ENCODE peak calls at places on chromosome 4, in seven cellular contexts. F, A, H, O, Q, G and B are unnamed samples.

GRCh38 chr4:145501051-145501660 is 19.5 kb downstream of the SMAD1 start:
- DNase-seq in Q (no peak), O (no peak), F (no peak), G (no peak), A (no peak), H (no peak), B (no peak)

GRCh38 chr4:76307670-76308014 is 1.1 kb downstream of the STBD1 start:
- DNase-seq in H (peak), G (no peak), Q (no peak), A (no peak), O (no peak), F (no peak), B (no peak)

GRCh38 chr4:173360587-173361221 is 10.1 kb upstream of the SAP30 start:
- DNase-seq in H (no peak), Q (no peak), O (no peak), F (no peak), G (peak), A (peak), B (no peak)

GRCh38 chr4:5385741-5386251 is 322.6 kb downstream of the EVC2 start:
- DNase-seq in G (no peak), Q (no peak), O (no peak), F (no peak), A (no peak), H (no peak), B (no peak)

GRCh38 chr4:73434311-73434710 is 1.7 kb upstream of the AFP start:
- DNase-seq in F (no peak), O (no peak), G (no peak), H (no peak), A (peak), Q (peak), B (no peak)

GRCh38 chr4:112245383-112245782 is 13.8 kb downstream of the AP1AR start:
- DNase-seq in H (no peak), A (peak), O (no peak), F (no peak), G (peak), Q (no peak), B (no peak)

GRCh38 chr4:69038582-69038981 is 57.7 kb upstream of the UGT2B7 start:
- DNase-seq in Q (no peak), A (no peak), H (no peak), G (no peak), O (no peak), F (no peak), B (no peak)

GRCh38 chr4:8032381-8032780 is 92.7 kb upstream of the AFAP1 start:
- DNase-seq in F (no peak), G (no peak), A (no peak), H (no peak), Q (no peak), O (no peak), B (no peak)

GRCh38 chr4:142418697-142419096 is 427.4 kb downstream of the INPP4B start:
- DNase-seq in O (no peak), A (no peak), G (no peak), F (no peak), Q (no peak), H (no peak), B (no peak)

GRCh38 chr4:56764775-56765174 is 56.7 kb downstream of the SPINK2 start:
- DNase-seq in A (no peak), F (no peak), O (no peak), Q (no peak), G (peak), H (no peak), B (no peak)

GRCh38 chr4:140637836-140638235 is 69.1 kb upstream of the UCP1 start:
- DNase-seq in G (peak), F (no peak), H (no peak), O (no peak), Q (peak), A (peak), B (no peak)

GRCh38 chr4:140641105-140641555 is 72.4 kb upstream of the UCP1 start:
- DNase-seq in H (no peak), O (no peak), A (no peak), G (no peak), Q (no peak), F (no peak), B (no peak)

GRCh38 chr4:140641789-140642439 is 73.2 kb upstream of the UCP1 start:
- DNase-seq in G (no peak), O (no peak), Q (no peak), A (peak), H (peak), F (no peak), B (no peak)

GRCh38 chr4:140642674-140643437 is 74.1 kb upstream of the UCP1 start:
- DNase-seq in Q (no peak), A (no peak), H (no peak), F (no peak), O (no peak), G (no peak), B (no peak)

GRCh38 chr4:140640150-140640748 is 71.5 kb upstream of the UCP1 start:
- DNase-seq in H (no peak), Q (no peak), F (no peak), O (no peak), G (no peak), A (no peak), B (no peak)
- TF ChIP-seq CTCF in H (no peak), Q (no peak), F (no peak), O (no peak), G (no peak), A (no peak), B (no peak)

GRCh38 chr4:189974056-189974455 is 33.4 kb downstream of the FRG1 start:
- DNase-seq in O (no peak), H (no peak), Q (peak), G (peak), F (no peak), A (peak), B (no peak)
- TF ChIP-seq CTCF in O (no peak), H (peak), Q (peak), G (peak), F (peak), A (peak), B (peak)

GRCh38 chr4:169152104-169152503 is 118.7 kb downstream of the SH3RF1 start:
- DNase-seq in O (no peak), A (no peak), G (no peak), Q (no peak), H (no peak), F (no peak), B (no peak)

GRCh38 chr4:169151671-169152070 is 119.1 kb downstream of the SH3RF1 start:
- DNase-seq in G (peak), Q (no peak), O (no peak), F (no peak), H (no peak), A (peak), B (no peak)

GRCh38 chr4:169153451-169153850 is 117.3 kb downstream of the SH3RF1 start:
- DNase-seq in H (no peak), O (no peak), G (no peak), A (no peak), Q (no peak), F (no peak), B (no peak)

GRCh38 chr4:169150806-169151205 is 120.0 kb downstream of the SH3RF1 start:
- DNase-seq in O (no peak), F (no peak), H (no peak), A (peak), Q (no peak), G (no peak), B (no peak)

DNA sequence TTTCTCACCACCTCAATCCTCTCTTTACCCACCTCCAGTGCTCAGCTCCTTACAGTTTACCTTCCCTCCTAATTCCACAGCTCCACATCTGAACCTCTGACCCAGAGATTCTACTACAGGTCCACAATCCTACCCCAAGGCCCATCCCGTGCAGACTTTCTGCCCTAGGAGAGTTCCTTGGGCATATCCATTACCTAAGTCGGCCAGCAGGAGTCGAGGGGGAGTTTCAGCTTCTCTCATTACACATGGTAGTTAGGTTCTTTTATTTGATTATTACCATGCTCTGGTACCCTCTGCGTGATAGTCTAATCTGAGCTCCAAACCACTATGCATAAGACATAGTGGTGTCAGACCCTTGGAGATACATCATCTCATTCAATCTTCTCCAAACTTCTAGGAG is 117.9 kb downstream of the SH3RF1 start:
- DNase-seq in O (no peak), H (no peak), F (no peak), A (no peak), Q (no peak), G (no peak), B (no peak)
- TF ChIP-seq CTCF in O (no peak), H (no peak), F (no peak), A (no peak), Q (no peak), G (peak), B (peak)

GRCh38 chr4:126583509-126583908 is 1049.2 kb upstream of the INTU start:
- DNase-seq in G (peak), Q (peak), H (no peak), O (no peak), A (peak), F (no peak), B (no peak)
- TF ChIP-seq CTCF in G (peak), Q (peak), H (no peak), O (no peak), A (peak), F (peak), B (peak)